ENCODE peak calls at places on chromosome 21, in seven cellular contexts. Y is H1, E is IMR-90, O is mesenchymal stem cell, H is mesendoderm, B is H9, I is trophoblast cell. F is an unnamed sample.

GRCh38 chr21:25385912-25386474 is 221.3 kb downstream of the MRPL39 start:
- DNase-seq in Y (no peak), E (peak; percentile 77), O (peak; percentile 45), H (peak; percentile 83), B (peak; percentile 46), I (peak; percentile 77), F (peak; percentile 58)

GRCh38 chr21:31873275-31873695 is 465 bp downstream of the HUNK start:
- DNase-seq in Y (peak; percentile 79), E (no peak), O (no peak), H (peak; percentile 47), B (peak; percentile 39), I (no peak), F (peak; percentile 56)

GRCh38 chr21:38504056-38504455 is 5.8 kb upstream of the ERG start:
- DNase-seq in Y (no peak), E (no peak), O (no peak), H (no peak), B (no peak), I (no peak), F (no peak)

GRCh38 chr21:43727571-43728466 is 8.9 kb downstream of the PDXK start:
- DNase-seq in Y (no peak), E (peak; percentile 22), O (peak; percentile 65), H (no peak), B (peak; percentile 50), I (peak; percentile 89), F (no peak)

GRCh38 chr21:31213787-31214186 is 130.3 kb downstream of the TIAM1 start:
- DNase-seq in Y (no peak), E (no peak), O (no peak), H (no peak), B (no peak), I (no peak), F (no peak)

GRCh38 chr21:38520511-38520910 is 22.2 kb upstream of the ERG start:
- DNase-seq in Y (no peak), E (no peak), O (no peak), H (no peak), B (no peak), I (no peak), F (no peak)

GRCh38 chr21:19995253-19995652 is 1003.0 kb upstream of the NCAM2 start:
- DNase-seq in Y (no peak), E (no peak), O (no peak), H (no peak), B (no peak), I (no peak), F (no peak)

GRCh38 chr21:39175154-39175553 is 8.1 kb downstream of the PSMG1 start:
- DNase-seq in Y (no peak), E (peak; percentile 40), O (peak; percentile 56), H (no peak), B (no peak), I (peak; percentile 58), F (no peak)

GRCh38 chr21:28608646-28609045 is 384.0 kb downstream of the LTN1 start:
- DNase-seq in Y (no peak), E (no peak), O (no peak), H (no peak), B (no peak), I (no peak), F (no peak)

GRCh38 chr21:34242973-34243372 is 120.8 kb upstream of the KCNE2 start:
- DNase-seq in Y (no peak), E (no peak), O (no peak), H (no peak), B (no peak), I (no peak), F (no peak)

GRCh38 chr21:18908641-18909040 is 505.1 kb upstream of the TMPRSS15 start:
- DNase-seq in Y (no peak), E (no peak), O (no peak), H (no peak), B (no peak), I (no peak), F (no peak)

GRCh38 chr21:32690085-32690484 is 37.7 kb downstream of the SYNJ1 start:
- DNase-seq in Y (no peak), E (peak; percentile 2), O (no peak), H (no peak), B (no peak), I (peak; percentile 2), F (no peak)

GRCh38 chr21:26117324-26117971 is 53.1 kb downstream of the APP start:
- DNase-seq in Y (no peak), E (no peak), O (no peak), H (no peak), B (no peak), I (peak; percentile 27), F (no peak)

GRCh38 chr21:27202301-27202700 is 235.4 kb upstream of the ADAMTS5 start:
- DNase-seq in Y (no peak), E (no peak), O (no peak), H (no peak), B (no peak), I (no peak), F (no peak)

GRCh38 chr21:32257952-32258785 is 20.7 kb downstream of the MIS18A start:
- DNase-seq in Y (peak; percentile 74), E (peak; percentile 85), O (peak; percentile 86), H (peak; percentile 86), B (peak; percentile 68), I (peak; percentile 93), F (peak; percentile 70)

GRCh38 chr21:29217818-29218252 is 80.9 kb upstream of the BACH1 start:
- DNase-seq in Y (no peak), E (peak; percentile 99), O (peak; percentile 96), H (no peak), B (no peak), I (peak; percentile 73), F (no peak)

GRCh38 chr21:25790122-25790951 is 55.6 kb downstream of the GABPA start:
- DNase-seq in Y (no peak), E (peak; percentile 41), O (peak; percentile 47), H (peak; percentile 59), B (no peak), I (peak; percentile 11), F (peak; percentile 8)

DNA sequence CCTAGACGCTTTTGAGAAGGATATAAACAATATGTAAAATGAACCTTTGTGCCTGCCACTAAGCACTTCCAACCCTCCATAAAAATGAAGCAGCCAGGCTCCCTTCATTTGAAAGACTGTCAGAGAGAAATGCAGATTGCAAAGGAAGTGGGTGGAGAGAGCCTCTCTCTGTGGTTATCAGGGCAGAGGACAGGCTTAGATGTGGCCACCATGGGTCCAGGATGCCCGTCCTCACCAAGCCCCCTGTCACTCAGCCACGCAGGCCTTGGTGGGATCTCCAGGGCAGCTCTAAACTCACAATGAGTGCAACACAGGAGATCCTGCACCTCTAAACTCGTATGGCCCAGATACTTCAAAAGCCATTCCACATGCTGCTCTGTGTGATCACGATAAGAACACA is 37.9 kb downstream of the TMPRSS2 start:
- DNase-seq in Y (no peak), E (no peak), O (no peak), H (no peak), B (no peak), I (no peak), F (no peak)
- H3K18ac ChIP-seq in Y (no peak overlapping the region), E (no peak overlapping the region), O (no peak overlapping the region), H (no peak overlapping the region), B (no peak overlapping the region), I (no peak overlapping the region), F (no peak overlapping the region)

GRCh38 chr21:37257967-37258877 is 8.9 kb downstream of the VPS26C start:
- DNase-seq in Y (peak; percentile 80), E (peak; percentile 36), O (peak; percentile 78), H (peak; percentile 85), B (peak; percentile 84), I (no peak), F (peak; percentile 64)

GRCh38 chr21:37253991-37254390 is 13.1 kb downstream of the VPS26C start:
- DNase-seq in Y (no peak), E (peak; percentile 72), O (no peak), H (no peak), B (no peak), I (no peak), F (no peak)

GRCh38 chr21:37259426-37259825 is 7.7 kb downstream of the VPS26C start:
- DNase-seq in Y (peak; percentile 37), E (peak; percentile 8), O (no peak), H (no peak), B (no peak), I (no peak), F (no peak)

DNA sequence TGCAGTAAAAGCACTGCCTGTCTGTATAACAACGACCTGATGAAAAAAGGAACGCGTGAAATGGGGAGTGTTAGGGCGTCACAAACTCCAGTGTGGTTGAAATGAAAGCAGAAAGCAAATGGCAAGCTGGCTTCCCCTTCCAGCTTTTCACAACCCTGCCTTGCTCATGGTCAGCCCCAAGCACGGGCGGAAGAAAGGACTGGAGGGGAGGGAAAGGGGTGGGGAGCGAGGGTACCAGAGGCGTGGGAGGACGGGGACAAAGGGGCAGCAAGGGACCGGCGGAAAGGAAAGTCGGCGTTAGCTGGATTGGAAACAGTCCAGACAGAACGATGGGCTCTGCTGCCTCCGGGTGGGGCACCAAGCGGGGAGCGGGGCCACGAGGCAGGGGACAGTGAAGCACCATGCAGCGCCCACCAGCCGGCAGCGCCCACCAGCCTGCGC is 9.6 kb downstream of the VPS26C start:
- DNase-seq in Y (no peak), E (peak; percentile 24), O (peak; percentile 66), H (no peak), B (no peak), I (peak; percentile 8), F (no peak)
- H2AK5ac ChIP-seq in Y (peak overlapping the region; percentile 89), E (peak overlapping the region; percentile 77), O (no peak overlapping the region), H (no peak overlapping the region), B (no peak overlapping the region), I (no peak overlapping the region), F (peak overlapping the region; percentile 88)

DNA sequence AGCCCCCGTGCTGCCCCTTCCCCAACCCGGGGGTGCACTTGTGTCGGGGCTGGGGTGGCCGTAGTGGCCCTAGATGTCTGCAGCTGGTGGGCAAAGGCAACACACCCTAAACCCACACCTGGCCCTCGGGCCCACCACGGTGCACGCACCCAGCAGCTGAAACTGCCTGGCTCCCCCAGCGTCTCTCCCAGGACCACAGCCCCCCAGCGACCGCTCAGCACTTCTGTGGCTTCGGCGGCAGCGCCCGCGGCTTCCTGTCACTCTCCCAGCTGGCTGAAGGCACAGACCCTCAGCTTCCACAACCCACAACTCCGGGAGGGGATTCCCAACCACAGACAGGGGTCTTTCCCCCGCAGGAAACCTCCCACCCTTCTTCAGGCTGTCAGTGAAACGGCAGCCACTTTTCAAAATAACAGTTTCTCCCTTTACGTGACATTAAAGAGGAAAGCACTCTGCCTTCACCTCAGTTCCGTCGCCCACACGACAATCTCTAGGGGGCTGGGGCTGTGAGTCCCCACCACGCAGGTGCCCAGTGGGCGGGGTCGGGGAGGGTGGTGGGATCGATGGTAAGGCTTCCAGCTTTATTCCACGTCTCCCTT is 40.7 kb upstream of the COL6A2 start:
- DNase-seq in Y (no peak), E (no peak), O (no peak), H (no peak), B (peak; percentile 27), I (no peak), F (no peak)
- H3K18ac ChIP-seq in Y (no peak overlapping the region), E (peak overlapping the region; percentile 86), O (peak overlapping the region; percentile 88), H (no peak overlapping the region), B (no peak overlapping the region), I (no peak overlapping the region), F (peak overlapping the region; percentile 72)

GRCh38 chr21:16851054-16851453 is 661.8 kb upstream of the CXADR start:
- DNase-seq in Y (no peak), E (no peak), O (no peak), H (peak; percentile 10), B (no peak), I (no peak), F (no peak)

DNA sequence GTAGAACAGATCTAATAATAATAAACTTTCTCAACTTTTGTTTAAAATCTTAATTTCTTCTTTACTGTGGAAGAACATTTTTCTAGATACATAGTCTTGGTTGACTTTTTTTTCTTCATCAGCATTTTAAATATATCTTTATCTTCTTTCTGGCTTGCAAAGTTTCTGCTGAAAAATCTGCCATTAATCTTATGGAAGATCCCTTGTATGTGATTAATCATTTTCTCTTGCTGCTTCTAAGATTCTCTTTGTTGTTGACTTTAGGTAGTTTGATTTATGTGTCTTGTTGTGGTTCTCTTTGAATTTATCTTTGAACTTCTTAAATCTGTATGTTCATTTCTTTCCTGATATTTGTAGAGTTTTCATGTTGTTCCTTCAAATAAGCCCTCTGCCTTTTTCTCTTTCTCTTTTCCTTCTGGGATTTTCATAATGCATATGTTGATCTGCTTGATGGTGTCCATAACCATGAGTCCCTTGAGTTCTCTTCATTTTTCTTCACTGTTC is 657.6 kb upstream of the CXADR start:
- DNase-seq in Y (no peak), E (no peak), O (no peak), H (no peak), B (no peak), I (no peak), F (no peak)
- H2AK5ac ChIP-seq in Y (no peak overlapping the region), E (no peak overlapping the region), O (no peak overlapping the region), H (no peak overlapping the region), B (no peak overlapping the region), I (no peak overlapping the region), F (no peak overlapping the region)

F was measured in neuronal stem cell.